ENCODE peak calls at places on chromosomes 2 and 18, in four cellular contexts. One of them, this sample, is unnamed.

GRCh38 chr18:5772271-5772670 is 123.1 kb downstream of the TMEM200C start:
- DNase-seq in SJCRH30: no peak
- DNase-seq in uterus: no peak
- DNase-seq in tibial artery: no peak
- DNase-seq in this sample: peak

GRCh38 chr2:36330456-36331395 is 24.9 kb upstream of the CRIM1 start:
- DNase-seq in tibial artery: no peak
- DNase-seq in uterus: no peak
- DNase-seq in SJCRH30: no peak
- DNase-seq in this sample: no peak

GRCh38 chr2:219230201-219230540 is 565 bp downstream of the ANKZF1 start:
- DNase-seq in tibial artery: peak
- DNase-seq in SJCRH30: peak
- DNase-seq in uterus: no peak
- DNase-seq in this sample: peak

GRCh38 chr2:10083692-10084566 is 3.7 kb upstream of the CYS1 start:
- DNase-seq in tibial artery: no peak
- DNase-seq in SJCRH30: no peak
- DNase-seq in uterus: no peak
- DNase-seq in this sample: no peak

GRCh38 chr2:232310690-232311089 is 67.9 kb upstream of the ALPP start:
- DNase-seq in uterus: no peak
- DNase-seq in SJCRH30: no peak
- DNase-seq in tibial artery: no peak
- DNase-seq in this sample: no peak

GRCh38 chr2:105744091-105744908 is 412 bp upstream of the NCK2 start:
- DNase-seq in SJCRH30: peak
- DNase-seq in uterus: peak
- DNase-seq in tibial artery: peak
- DNase-seq in this sample: peak

GRCh38 chr2:18901255-18901654 is 311.9 kb upstream of the NT5C1B start:
- DNase-seq in uterus: no peak
- DNase-seq in tibial artery: no peak
- DNase-seq in SJCRH30: no peak
- DNase-seq in this sample: no peak

GRCh38 chr2:238974061-238974460 is 126.2 kb downstream of the TWIST2 start:
- DNase-seq in tibial artery: no peak
- DNase-seq in SJCRH30: no peak
- DNase-seq in uterus: no peak
- DNase-seq in this sample: peak

GRCh38 chr2:69801745-69802144 is 27.7 kb upstream of the GMCL1 start:
- DNase-seq in uterus: no peak
- DNase-seq in SJCRH30: no peak
- DNase-seq in tibial artery: no peak
- DNase-seq in this sample: no peak

GRCh38 chr2:193276560-193276959 is 1081.8 kb upstream of the TMEFF2 start:
- DNase-seq in SJCRH30: no peak
- DNase-seq in uterus: no peak
- DNase-seq in tibial artery: peak
- DNase-seq in this sample: no peak

GRCh38 chr2:177972123-177972522 is 100.5 kb downstream of the PDE11A start:
- DNase-seq in tibial artery: no peak
- DNase-seq in SJCRH30: no peak
- DNase-seq in uterus: no peak
- DNase-seq in this sample: no peak

GRCh38 chr18:50955246-50955645 is 12.6 kb upstream of the ELAC1 start:
- DNase-seq in tibial artery: no peak
- DNase-seq in SJCRH30: no peak
- DNase-seq in uterus: no peak
- DNase-seq in this sample: no peak

GRCh38 chr2:12421061-12421460 is 295.7 kb upstream of the TRIB2 start:
- DNase-seq in tibial artery: no peak
- DNase-seq in SJCRH30: no peak
- DNase-seq in uterus: no peak
- DNase-seq in this sample: no peak

GRCh38 chr18:31683968-31684278 is 458 bp downstream of the B4GALT6 start:
- DNase-seq in SJCRH30: no peak
- DNase-seq in tibial artery: no peak
- DNase-seq in uterus: no peak
- DNase-seq in this sample: no peak

GRCh38 chr2:8334866-8335325 is 347.0 kb upstream of the ID2 start:
- DNase-seq in uterus: no peak
- DNase-seq in SJCRH30: no peak
- DNase-seq in tibial artery: no peak
- DNase-seq in this sample: no peak

GRCh38 chr2:24241528-24241927 is 66.7 kb downstream of the FAM228A start:
- DNase-seq in tibial artery: no peak
- DNase-seq in SJCRH30: no peak
- DNase-seq in uterus: no peak
- DNase-seq in this sample: no peak

GRCh38 chr2:170815746-170816498 is 765 bp upstream of the GAD1 start:
- DNase-seq in uterus: peak
- DNase-seq in tibial artery: peak
- DNase-seq in SJCRH30: peak
- DNase-seq in this sample: peak

GRCh38 chr2:220736778-220737177 is 835.3 kb downstream of the EPHA4 start:
- DNase-seq in SJCRH30: no peak
- DNase-seq in uterus: no peak
- DNase-seq in tibial artery: no peak
- DNase-seq in this sample: no peak